ENCODE peak calls at places on chromosome 4, in six cellular contexts. One of them, this sample, is unnamed.

GRCh38 chr4:6718932-6719610 is 3.1 kb downstream of the BLOC1S4 start:
- DNase-seq in activated naive CD4-positive, alpha-beta T cell treated with anti-CD3 and anti-CD28 coated beads, Interleukin-2, amount 10 ng/mL, durations not matched to agents 7 days and 5 days: no peak
- DNase-seq in GM12878: no peak
- DNase-seq in amygdala: no peak
- DNase-seq in mesendoderm: no peak
- DNase-seq in T-helper 9 cell: no peak
- DNase-seq in this sample: no peak

GRCh38 chr4:29711226-29711625 is 1008.9 kb upstream of the PCDH7 start:
- DNase-seq in activated naive CD4-positive, alpha-beta T cell treated with anti-CD3 and anti-CD28 coated beads, Interleukin-2, amount 10 ng/mL, durations not matched to agents 7 days and 5 days: no peak
- DNase-seq in GM12878: no peak
- DNase-seq in amygdala: no peak
- DNase-seq in mesendoderm: no peak
- DNase-seq in T-helper 9 cell: no peak
- DNase-seq in this sample: no peak

GRCh38 chr4:185700048-185700447 is 111.9 kb downstream of the SORBS2 start:
- DNase-seq in activated naive CD4-positive, alpha-beta T cell treated with anti-CD3 and anti-CD28 coated beads, Interleukin-2, amount 10 ng/mL, durations not matched to agents 7 days and 5 days: no peak
- DNase-seq in GM12878: no peak
- DNase-seq in amygdala: no peak
- DNase-seq in mesendoderm: no peak
- DNase-seq in T-helper 9 cell: no peak
- DNase-seq in this sample: no peak

GRCh38 chr4:62871057-62871456 is 1538.2 kb downstream of the TECRL start:
- DNase-seq in activated naive CD4-positive, alpha-beta T cell treated with anti-CD3 and anti-CD28 coated beads, Interleukin-2, amount 10 ng/mL, durations not matched to agents 7 days and 5 days: no peak
- DNase-seq in GM12878: no peak
- DNase-seq in amygdala: no peak
- DNase-seq in mesendoderm: peak; percentile 7
- DNase-seq in T-helper 9 cell: no peak
- DNase-seq in this sample: peak; percentile 43

GRCh38 chr4:40755609-40756008 is 5.9 kb downstream of the NSUN7 start:
- DNase-seq in activated naive CD4-positive, alpha-beta T cell treated with anti-CD3 and anti-CD28 coated beads, Interleukin-2, amount 10 ng/mL, durations not matched to agents 7 days and 5 days: no peak
- DNase-seq in GM12878: no peak
- DNase-seq in amygdala: no peak
- DNase-seq in mesendoderm: no peak
- DNase-seq in T-helper 9 cell: no peak
- DNase-seq in this sample: no peak

GRCh38 chr4:40622913-40623312 is 6.8 kb downstream of the RBM47 start:
- DNase-seq in activated naive CD4-positive, alpha-beta T cell treated with anti-CD3 and anti-CD28 coated beads, Interleukin-2, amount 10 ng/mL, durations not matched to agents 7 days and 5 days: no peak
- DNase-seq in GM12878: peak; percentile 81
- DNase-seq in amygdala: no peak
- DNase-seq in mesendoderm: no peak
- DNase-seq in T-helper 9 cell: no peak
- DNase-seq in this sample: no peak

GRCh38 chr4:32789026-32789608 is 2068.9 kb downstream of the PCDH7 start:
- DNase-seq in activated naive CD4-positive, alpha-beta T cell treated with anti-CD3 and anti-CD28 coated beads, Interleukin-2, amount 10 ng/mL, durations not matched to agents 7 days and 5 days: no peak
- DNase-seq in GM12878: no peak
- DNase-seq in amygdala: no peak
- DNase-seq in mesendoderm: peak; percentile 72
- DNase-seq in T-helper 9 cell: no peak
- DNase-seq in this sample: no peak

GRCh38 chr4:144721994-144722393 is 76.0 kb downstream of the HHIP start:
- DNase-seq in activated naive CD4-positive, alpha-beta T cell treated with anti-CD3 and anti-CD28 coated beads, Interleukin-2, amount 10 ng/mL, durations not matched to agents 7 days and 5 days: no peak
- DNase-seq in GM12878: no peak
- DNase-seq in amygdala: no peak
- DNase-seq in mesendoderm: no peak
- DNase-seq in T-helper 9 cell: no peak
- DNase-seq in this sample: no peak

GRCh38 chr4:160492181-160492580 is 1389.3 kb downstream of the RAPGEF2 start:
- DNase-seq in activated naive CD4-positive, alpha-beta T cell treated with anti-CD3 and anti-CD28 coated beads, Interleukin-2, amount 10 ng/mL, durations not matched to agents 7 days and 5 days: no peak
- DNase-seq in GM12878: no peak
- DNase-seq in amygdala: no peak
- DNase-seq in mesendoderm: no peak
- DNase-seq in T-helper 9 cell: no peak
- DNase-seq in this sample: no peak

GRCh38 chr4:124483043-124483906 is 229.3 kb downstream of the ANKRD50 start:
- DNase-seq in activated naive CD4-positive, alpha-beta T cell treated with anti-CD3 and anti-CD28 coated beads, Interleukin-2, amount 10 ng/mL, durations not matched to agents 7 days and 5 days: no peak
- DNase-seq in GM12878: no peak
- DNase-seq in amygdala: no peak
- DNase-seq in mesendoderm: peak; percentile 94
- DNase-seq in T-helper 9 cell: no peak
- DNase-seq in this sample: no peak

GRCh38 chr4:53089940-53090729 is 228.0 kb downstream of the RASL11B start:
- DNase-seq in activated naive CD4-positive, alpha-beta T cell treated with anti-CD3 and anti-CD28 coated beads, Interleukin-2, amount 10 ng/mL, durations not matched to agents 7 days and 5 days: no peak
- DNase-seq in GM12878: no peak
- DNase-seq in amygdala: no peak
- DNase-seq in mesendoderm: no peak
- DNase-seq in T-helper 9 cell: no peak
- DNase-seq in this sample: no peak

GRCh38 chr4:126405369-126405982 is 1090.7 kb downstream of the FAT4 start:
- DNase-seq in activated naive CD4-positive, alpha-beta T cell treated with anti-CD3 and anti-CD28 coated beads, Interleukin-2, amount 10 ng/mL, durations not matched to agents 7 days and 5 days: no peak
- DNase-seq in GM12878: no peak
- DNase-seq in amygdala: no peak
- DNase-seq in mesendoderm: peak; percentile 76
- DNase-seq in T-helper 9 cell: no peak
- DNase-seq in this sample: peak; percentile 21

GRCh38 chr4:5784021-5784420 is 73.0 kb downstream of the EVC start:
- DNase-seq in activated naive CD4-positive, alpha-beta T cell treated with anti-CD3 and anti-CD28 coated beads, Interleukin-2, amount 10 ng/mL, durations not matched to agents 7 days and 5 days: no peak
- DNase-seq in GM12878: no peak
- DNase-seq in amygdala: no peak
- DNase-seq in mesendoderm: no peak
- DNase-seq in T-helper 9 cell: no peak
- DNase-seq in this sample: no peak

GRCh38 chr4:112532267-112532666 is 16.3 kb upstream of the NEUROG2 start:
- DNase-seq in activated naive CD4-positive, alpha-beta T cell treated with anti-CD3 and anti-CD28 coated beads, Interleukin-2, amount 10 ng/mL, durations not matched to agents 7 days and 5 days: no peak
- DNase-seq in GM12878: no peak
- DNase-seq in amygdala: no peak
- DNase-seq in mesendoderm: no peak
- DNase-seq in T-helper 9 cell: no peak
- DNase-seq in this sample: no peak

GRCh38 chr4:112060212-112060611 is 85.0 kb upstream of the FAM241A start:
- DNase-seq in activated naive CD4-positive, alpha-beta T cell treated with anti-CD3 and anti-CD28 coated beads, Interleukin-2, amount 10 ng/mL, durations not matched to agents 7 days and 5 days: no peak
- DNase-seq in GM12878: no peak
- DNase-seq in amygdala: no peak
- DNase-seq in mesendoderm: peak; percentile 68
- DNase-seq in T-helper 9 cell: no peak
- DNase-seq in this sample: peak; percentile 25

GRCh38 chr4:78331965-78332364 is 219.6 kb upstream of the ANXA3 start:
- DNase-seq in activated naive CD4-positive, alpha-beta T cell treated with anti-CD3 and anti-CD28 coated beads, Interleukin-2, amount 10 ng/mL, durations not matched to agents 7 days and 5 days: no peak
- DNase-seq in GM12878: no peak
- DNase-seq in amygdala: no peak
- DNase-seq in mesendoderm: peak; percentile 89
- DNase-seq in T-helper 9 cell: no peak
- DNase-seq in this sample: no peak

GRCh38 chr4:52968696-52969095 is 106.6 kb downstream of the RASL11B start:
- DNase-seq in activated naive CD4-positive, alpha-beta T cell treated with anti-CD3 and anti-CD28 coated beads, Interleukin-2, amount 10 ng/mL, durations not matched to agents 7 days and 5 days: no peak
- DNase-seq in GM12878: no peak
- DNase-seq in amygdala: no peak
- DNase-seq in mesendoderm: no peak
- DNase-seq in T-helper 9 cell: no peak
- DNase-seq in this sample: no peak

GRCh38 chr4:24775209-24775608 is 20.2 kb upstream of the SOD3 start:
- DNase-seq in activated naive CD4-positive, alpha-beta T cell treated with anti-CD3 and anti-CD28 coated beads, Interleukin-2, amount 10 ng/mL, durations not matched to agents 7 days and 5 days: no peak
- DNase-seq in GM12878: no peak
- DNase-seq in amygdala: no peak
- DNase-seq in mesendoderm: no peak
- DNase-seq in T-helper 9 cell: no peak
- DNase-seq in this sample: no peak

GRCh38 chr4:128176643-128177042 is 111.0 kb downstream of the PGRMC2 start:
- DNase-seq in activated naive CD4-positive, alpha-beta T cell treated with anti-CD3 and anti-CD28 coated beads, Interleukin-2, amount 10 ng/mL, durations not matched to agents 7 days and 5 days: no peak
- DNase-seq in GM12878: no peak
- DNase-seq in amygdala: no peak
- DNase-seq in mesendoderm: no peak
- DNase-seq in T-helper 9 cell: no peak
- DNase-seq in this sample: no peak